ENCODE peak calls at places on chromosomes 1 and 21, in eight cellular contexts. One of them, this sample, is unnamed.

GRCh38 chr1:17273096-17273495 is 24.2 kb downstream of the PADI3 start:
- DNase-seq in epithelial cell of esophagus: no peak
- DNase-seq in uterus: no peak
- DNase-seq in colonic mucosa: no peak
- DNase-seq in lower lobe of right lung: no peak
- DNase-seq in A673: no peak
- DNase-seq in cardiac muscle cell: no peak
- DNase-seq in heart left ventricle: no peak
- DNase-seq in this sample: no peak

GRCh38 chr1:9317591-9318331 is 25.1 kb downstream of the SPSB1 start:
- DNase-seq in epithelial cell of esophagus: peak
- DNase-seq in colonic mucosa: no peak
- DNase-seq in A673: peak
- DNase-seq in lower lobe of right lung: no peak
- DNase-seq in cardiac muscle cell: no peak
- DNase-seq in heart left ventricle: no peak
- DNase-seq in uterus: peak
- DNase-seq in this sample: peak

GRCh38 chr21:46151261-46151988 is 4.0 kb downstream of the FTCD start:
- DNase-seq in cardiac muscle cell: no peak
- DNase-seq in heart left ventricle: peak
- DNase-seq in epithelial cell of esophagus: no peak
- DNase-seq in lower lobe of right lung: peak
- DNase-seq in uterus: no peak
- DNase-seq in colonic mucosa: no peak
- DNase-seq in A673: no peak
- DNase-seq in this sample: no peak

GRCh38 chr21:23858878-23859277 is 1748.4 kb downstream of the MRPL39 start:
- DNase-seq in A673: no peak
- DNase-seq in colonic mucosa: no peak
- DNase-seq in heart left ventricle: no peak
- DNase-seq in lower lobe of right lung: no peak
- DNase-seq in uterus: no peak
- DNase-seq in epithelial cell of esophagus: no peak
- DNase-seq in cardiac muscle cell: peak
- DNase-seq in this sample: no peak

GRCh38 chr1:220925707-220926106 is 46.5 kb downstream of the HLX start:
- DNase-seq in colonic mucosa: no peak
- DNase-seq in cardiac muscle cell: no peak
- DNase-seq in A673: no peak
- DNase-seq in lower lobe of right lung: no peak
- DNase-seq in heart left ventricle: no peak
- DNase-seq in epithelial cell of esophagus: peak
- DNase-seq in uterus: no peak
- DNase-seq in this sample: no peak

GRCh38 chr1:56169856-56170255 is 409.5 kb downstream of the PLPP3 start:
- DNase-seq in lower lobe of right lung: no peak
- DNase-seq in cardiac muscle cell: no peak
- DNase-seq in colonic mucosa: no peak
- DNase-seq in uterus: no peak
- DNase-seq in epithelial cell of esophagus: no peak
- DNase-seq in A673: no peak
- DNase-seq in heart left ventricle: no peak
- DNase-seq in this sample: no peak

GRCh38 chr21:15004721-15005370 is 60.0 kb downstream of the NRIP1 start:
- DNase-seq in heart left ventricle: no peak
- DNase-seq in uterus: no peak
- DNase-seq in cardiac muscle cell: no peak
- DNase-seq in colonic mucosa: no peak
- DNase-seq in epithelial cell of esophagus: peak
- DNase-seq in A673: no peak
- DNase-seq in lower lobe of right lung: no peak
- DNase-seq in this sample: no peak

GRCh38 chr1:244311784-244312532 is 139.8 kb downstream of the ADSS2 start:
- DNase-seq in uterus: no peak
- DNase-seq in epithelial cell of esophagus: no peak
- DNase-seq in heart left ventricle: no peak
- DNase-seq in lower lobe of right lung: no peak
- DNase-seq in A673: no peak
- DNase-seq in cardiac muscle cell: no peak
- DNase-seq in colonic mucosa: no peak
- DNase-seq in this sample: no peak

GRCh38 chr1:100606438-100606837 is 68.5 kb downstream of the GPR88 start:
- DNase-seq in heart left ventricle: peak
- DNase-seq in uterus: no peak
- DNase-seq in cardiac muscle cell: peak
- DNase-seq in colonic mucosa: peak
- DNase-seq in lower lobe of right lung: no peak
- DNase-seq in epithelial cell of esophagus: peak
- DNase-seq in A673: peak
- DNase-seq in this sample: no peak

GRCh38 chr1:184646824-184647223 is 107.8 kb downstream of the EDEM3 start:
- DNase-seq in lower lobe of right lung: no peak
- DNase-seq in A673: no peak
- DNase-seq in cardiac muscle cell: no peak
- DNase-seq in heart left ventricle: no peak
- DNase-seq in epithelial cell of esophagus: no peak
- DNase-seq in colonic mucosa: no peak
- DNase-seq in uterus: no peak
- DNase-seq in this sample: no peak

GRCh38 chr1:23384312-23385058 is 14.8 kb upstream of the ZNF436 start:
- DNase-seq in colonic mucosa: no peak
- DNase-seq in cardiac muscle cell: no peak
- DNase-seq in lower lobe of right lung: no peak
- DNase-seq in heart left ventricle: no peak
- DNase-seq in uterus: no peak
- DNase-seq in A673: no peak
- DNase-seq in epithelial cell of esophagus: peak
- DNase-seq in this sample: no peak

GRCh38 chr21:34522284-34522683 is 10.3 kb upstream of the KCNE1 start:
- DNase-seq in colonic mucosa: peak
- DNase-seq in cardiac muscle cell: no peak
- DNase-seq in A673: no peak
- DNase-seq in epithelial cell of esophagus: no peak
- DNase-seq in uterus: no peak
- DNase-seq in heart left ventricle: no peak
- DNase-seq in lower lobe of right lung: no peak
- DNase-seq in this sample: no peak

GRCh38 chr1:166902279-166902678 is 26.2 kb upstream of the TADA1 start:
- DNase-seq in cardiac muscle cell: no peak
- DNase-seq in uterus: no peak
- DNase-seq in epithelial cell of esophagus: peak
- DNase-seq in lower lobe of right lung: no peak
- DNase-seq in colonic mucosa: no peak
- DNase-seq in heart left ventricle: no peak
- DNase-seq in A673: peak
- DNase-seq in this sample: no peak

GRCh38 chr1:76759950-76760349 is 107.3 kb upstream of the ST6GALNAC5 start:
- DNase-seq in A673: peak
- DNase-seq in colonic mucosa: no peak
- DNase-seq in heart left ventricle: peak
- DNase-seq in epithelial cell of esophagus: peak
- DNase-seq in lower lobe of right lung: peak
- DNase-seq in cardiac muscle cell: no peak
- DNase-seq in uterus: no peak
- DNase-seq in this sample: no peak

GRCh38 chr1:30444404-30444803 is 279.0 kb downstream of the MATN1 start:
- DNase-seq in lower lobe of right lung: no peak
- DNase-seq in A673: no peak
- DNase-seq in cardiac muscle cell: no peak
- DNase-seq in epithelial cell of esophagus: no peak
- DNase-seq in uterus: no peak
- DNase-seq in heart left ventricle: no peak
- DNase-seq in colonic mucosa: no peak
- DNase-seq in this sample: no peak

GRCh38 chr1:11461738-11462137 is 17.2 kb upstream of the DISP3 start:
- DNase-seq in epithelial cell of esophagus: no peak
- DNase-seq in colonic mucosa: no peak
- DNase-seq in lower lobe of right lung: no peak
- DNase-seq in cardiac muscle cell: no peak
- DNase-seq in uterus: no peak
- DNase-seq in heart left ventricle: no peak
- DNase-seq in A673: no peak
- DNase-seq in this sample: no peak

GRCh38 chr1:19559641-19560040 is 74.3 kb upstream of the CAPZB start:
- DNase-seq in colonic mucosa: no peak
- DNase-seq in lower lobe of right lung: no peak
- DNase-seq in heart left ventricle: no peak
- DNase-seq in A673: no peak
- DNase-seq in epithelial cell of esophagus: peak
- DNase-seq in cardiac muscle cell: no peak
- DNase-seq in uterus: no peak
- DNase-seq in this sample: peak

GRCh38 chr1:67552336-67552759 is 122.1 kb upstream of the SERBP1 start:
- DNase-seq in uterus: no peak
- DNase-seq in cardiac muscle cell: no peak
- DNase-seq in A673: no peak
- DNase-seq in epithelial cell of esophagus: no peak
- DNase-seq in lower lobe of right lung: no peak
- DNase-seq in colonic mucosa: peak
- DNase-seq in heart left ventricle: no peak
- DNase-seq in this sample: no peak

GRCh38 chr1:59427155-59427554 is 130.3 kb downstream of the FGGY start:
- DNase-seq in colonic mucosa: no peak
- DNase-seq in A673: no peak
- DNase-seq in heart left ventricle: no peak
- DNase-seq in epithelial cell of esophagus: peak
- DNase-seq in lower lobe of right lung: no peak
- DNase-seq in cardiac muscle cell: peak
- DNase-seq in uterus: no peak
- DNase-seq in this sample: no peak

GRCh38 chr1:106889504-106890027 is 166.9 kb upstream of the PRMT6 start:
- DNase-seq in uterus: no peak
- DNase-seq in heart left ventricle: no peak
- DNase-seq in cardiac muscle cell: no peak
- DNase-seq in lower lobe of right lung: no peak
- DNase-seq in epithelial cell of esophagus: no peak
- DNase-seq in colonic mucosa: no peak
- DNase-seq in A673: no peak
- DNase-seq in this sample: no peak

GRCh38 chr1:54806931-54807611 is 5.9 kb upstream of the TTC22 start:
- DNase-seq in epithelial cell of esophagus: peak
- DNase-seq in uterus: no peak
- DNase-seq in A673: no peak
- DNase-seq in heart left ventricle: no peak
- DNase-seq in cardiac muscle cell: no peak
- DNase-seq in lower lobe of right lung: no peak
- DNase-seq in colonic mucosa: no peak
- DNase-seq in this sample: no peak

GRCh38 chr1:23217421-23218115 is at the start of gene HTR1D:
- DNase-seq in cardiac muscle cell: peak
- DNase-seq in heart left ventricle: no peak
- DNase-seq in epithelial cell of esophagus: no peak
- DNase-seq in uterus: no peak
- DNase-seq in colonic mucosa: no peak
- DNase-seq in A673: no peak
- DNase-seq in lower lobe of right lung: no peak
- DNase-seq in this sample: no peak

GRCh38 chr1:186738896-186739295 is 58.7 kb upstream of the PTGS2 start:
- DNase-seq in epithelial cell of esophagus: peak
- DNase-seq in colonic mucosa: no peak
- DNase-seq in heart left ventricle: no peak
- DNase-seq in uterus: no peak
- DNase-seq in cardiac muscle cell: no peak
- DNase-seq in A673: no peak
- DNase-seq in lower lobe of right lung: no peak
- DNase-seq in this sample: no peak

DNA sequence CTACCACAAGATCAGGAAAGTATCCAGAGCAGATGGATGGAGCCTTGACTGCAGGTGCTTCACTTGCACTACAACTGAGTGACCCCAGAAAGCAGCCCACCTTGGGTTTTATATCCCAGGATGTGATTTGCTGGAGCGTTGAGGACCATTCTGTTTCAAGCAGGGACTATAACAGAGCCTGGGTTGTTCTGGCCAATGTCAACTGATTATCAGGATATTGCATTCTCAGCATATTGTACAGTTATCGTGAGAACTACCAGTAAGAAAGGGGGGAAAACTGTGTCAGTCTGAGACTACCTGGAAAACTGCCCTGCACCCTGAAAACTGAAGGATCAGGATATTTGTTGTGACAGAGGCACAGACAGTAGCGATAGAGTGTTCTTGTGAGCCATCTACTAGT is 8.0 kb downstream of the ZNF669 start:
- DNase-seq in heart left ventricle: no peak
- DNase-seq in lower lobe of right lung: no peak
- DNase-seq in A673: no peak
- DNase-seq in colonic mucosa: no peak
- DNase-seq in uterus: no peak
- DNase-seq in cardiac muscle cell: no peak
- DNase-seq in epithelial cell of esophagus: no peak
- DNase-seq in this sample: no peak
- H3K4me3 ChIP-seq in heart left ventricle: no peak
- H3K4me3 ChIP-seq in lower lobe of right lung: no peak
- H3K4me3 ChIP-seq in A673: no peak
- H3K4me3 ChIP-seq in colonic mucosa: no peak
- H3K4me3 ChIP-seq in uterus: no peak
- H3K4me3 ChIP-seq in cardiac muscle cell: no peak
- H3K4me3 ChIP-seq in epithelial cell of esophagus: no peak
- H3K4me3 ChIP-seq in this sample: no peak

GRCh38 chr1:5394111-5394510 is 598.1 kb downstream of the NPHP4 start:
- DNase-seq in uterus: no peak
- DNase-seq in epithelial cell of esophagus: no peak
- DNase-seq in heart left ventricle: no peak
- DNase-seq in cardiac muscle cell: no peak
- DNase-seq in lower lobe of right lung: no peak
- DNase-seq in colonic mucosa: no peak
- DNase-seq in A673: no peak
- DNase-seq in this sample: no peak
- TF ChIP-seq CTCF in uterus: no peak
- TF ChIP-seq CTCF in epithelial cell of esophagus: no peak
- TF ChIP-seq CTCF in heart left ventricle: no peak
- TF ChIP-seq CTCF in cardiac muscle cell: no peak
- TF ChIP-seq CTCF in lower lobe of right lung: no peak
- TF ChIP-seq CTCF in colonic mucosa: no peak
- TF ChIP-seq CTCF in A673: no peak
- TF ChIP-seq CTCF in this sample: no peak

DNA sequence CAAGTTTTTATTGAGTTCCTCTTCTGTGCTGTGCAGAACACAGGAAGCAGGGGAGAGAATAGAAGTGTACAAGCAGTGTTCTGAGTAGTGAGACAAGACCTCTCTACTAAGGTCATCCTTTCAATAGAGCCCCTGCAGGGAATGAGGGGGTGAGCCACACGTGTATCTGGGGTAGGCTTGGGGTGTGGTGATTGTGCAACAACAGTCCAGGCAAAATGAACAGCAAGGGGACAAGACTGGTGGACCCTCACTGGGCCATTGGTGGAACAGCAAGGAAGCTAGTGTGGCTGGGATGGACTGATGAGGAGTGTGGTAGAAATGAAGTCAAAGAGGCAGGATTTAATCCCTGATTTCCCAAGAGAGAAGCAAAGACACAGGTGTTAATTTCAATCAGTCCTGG is 8.2 kb upstream of the BMP8A start:
- DNase-seq in colonic mucosa: no peak
- DNase-seq in lower lobe of right lung: no peak
- DNase-seq in A673: no peak
- DNase-seq in cardiac muscle cell: no peak
- DNase-seq in epithelial cell of esophagus: no peak
- DNase-seq in uterus: no peak
- DNase-seq in heart left ventricle: no peak
- DNase-seq in this sample: no peak
- H3K4me3 ChIP-seq in colonic mucosa: no peak
- H3K4me3 ChIP-seq in lower lobe of right lung: no peak
- H3K4me3 ChIP-seq in A673: no peak
- H3K4me3 ChIP-seq in cardiac muscle cell: no peak
- H3K4me3 ChIP-seq in epithelial cell of esophagus: no peak
- H3K4me3 ChIP-seq in uterus: no peak
- H3K4me3 ChIP-seq in heart left ventricle: no peak
- H3K4me3 ChIP-seq in this sample: no peak

GRCh38 chr1:37391181-37391949 is 83.0 kb upstream of the ZC3H12A start:
- DNase-seq in colonic mucosa: no peak
- DNase-seq in heart left ventricle: no peak
- DNase-seq in epithelial cell of esophagus: no peak
- DNase-seq in A673: peak
- DNase-seq in lower lobe of right lung: no peak
- DNase-seq in uterus: no peak
- DNase-seq in cardiac muscle cell: no peak
- DNase-seq in this sample: no peak
- TF ChIP-seq CTCF in colonic mucosa: no peak
- TF ChIP-seq CTCF in heart left ventricle: no peak
- TF ChIP-seq CTCF in epithelial cell of esophagus: peak
- TF ChIP-seq CTCF in A673: no peak
- TF ChIP-seq CTCF in lower lobe of right lung: no peak
- TF ChIP-seq CTCF in uterus: no peak
- TF ChIP-seq CTCF in cardiac muscle cell: no peak
- TF ChIP-seq CTCF in this sample: no peak